ENCODE peak calls at places on chromosomes 11 and 22, in eight cellular contexts. M, B, E, H, A, L, F and J are unnamed samples.

GRCh38 chr22:26711205-26711958 is 54.0 kb downstream of the MIAT start:
- DNase-seq in M (no peak), B (no peak), E (no peak), H (no peak), A (no peak), L (no peak), F (peak), J (no peak)

GRCh38 chr22:38737302-38738060 is 18.3 kb downstream of the SUN2 start:
- DNase-seq in M (no peak), B (no peak), E (no peak), H (no peak), A (no peak), L (peak), F (no peak), J (no peak)

GRCh38 chr11:3671334-3672254 is at the start of gene CHRNA10:
- DNase-seq in M (no peak), B (no peak), E (no peak), H (no peak), A (no peak), L (no peak), F (no peak), J (no peak)

GRCh38 chr11:113386866-113387265 is 713 bp upstream of the ANKK1 start:
- DNase-seq in M (no peak), B (peak), E (no peak), H (no peak), A (no peak), L (no peak), F (no peak), J (no peak)

GRCh38 chr11:46352063-46352841 is 5.0 kb downstream of the DGKZ start:
- DNase-seq in M (peak), B (no peak), E (peak), H (peak), A (peak), L (peak), F (peak), J (no peak)

GRCh38 chr11:44964526-44965209 is 14.0 kb upstream of the TP53I11 start:
- DNase-seq in M (no peak), B (no peak), E (no peak), H (no peak), A (no peak), L (no peak), F (no peak), J (no peak)

GRCh38 chr11:47523491-47524199 is 29.3 kb downstream of the CELF1 start:
- DNase-seq in M (no peak), B (peak), E (no peak), H (no peak), A (peak), L (no peak), F (peak), J (peak)

GRCh38 chr11:44740967-44741366 is 14.2 kb downstream of the TSPAN18 start:
- DNase-seq in M (no peak), B (no peak), E (no peak), H (peak), A (no peak), L (no peak), F (no peak), J (no peak)

GRCh38 chr11:61690706-61691377 is 10.7 kb downstream of the DAGLA start:
- DNase-seq in M (no peak), B (no peak), E (no peak), H (no peak), A (no peak), L (no peak), F (no peak), J (no peak)

GRCh38 chr11:21460082-21460481 is 732.8 kb upstream of the ANO5 start:
- DNase-seq in M (no peak), B (no peak), E (no peak), H (no peak), A (no peak), L (no peak), F (no peak), J (no peak)
- H3K27ac ChIP-seq in M (no peak), B (no peak), E (no peak), H (no peak), A (no peak), L (no peak), F (no peak), J (no peak)

GRCh38 chr11:19738124-19738523 is 25.5 kb downstream of the NAV2 start:
- DNase-seq in M (no peak), B (no peak), E (no peak), H (no peak), A (no peak), L (no peak), F (no peak), J (no peak)
- H3K27ac ChIP-seq in M (no peak), B (peak), E (no peak), H (no peak), A (no peak), L (no peak), F (no peak), J (no peak)

DNA sequence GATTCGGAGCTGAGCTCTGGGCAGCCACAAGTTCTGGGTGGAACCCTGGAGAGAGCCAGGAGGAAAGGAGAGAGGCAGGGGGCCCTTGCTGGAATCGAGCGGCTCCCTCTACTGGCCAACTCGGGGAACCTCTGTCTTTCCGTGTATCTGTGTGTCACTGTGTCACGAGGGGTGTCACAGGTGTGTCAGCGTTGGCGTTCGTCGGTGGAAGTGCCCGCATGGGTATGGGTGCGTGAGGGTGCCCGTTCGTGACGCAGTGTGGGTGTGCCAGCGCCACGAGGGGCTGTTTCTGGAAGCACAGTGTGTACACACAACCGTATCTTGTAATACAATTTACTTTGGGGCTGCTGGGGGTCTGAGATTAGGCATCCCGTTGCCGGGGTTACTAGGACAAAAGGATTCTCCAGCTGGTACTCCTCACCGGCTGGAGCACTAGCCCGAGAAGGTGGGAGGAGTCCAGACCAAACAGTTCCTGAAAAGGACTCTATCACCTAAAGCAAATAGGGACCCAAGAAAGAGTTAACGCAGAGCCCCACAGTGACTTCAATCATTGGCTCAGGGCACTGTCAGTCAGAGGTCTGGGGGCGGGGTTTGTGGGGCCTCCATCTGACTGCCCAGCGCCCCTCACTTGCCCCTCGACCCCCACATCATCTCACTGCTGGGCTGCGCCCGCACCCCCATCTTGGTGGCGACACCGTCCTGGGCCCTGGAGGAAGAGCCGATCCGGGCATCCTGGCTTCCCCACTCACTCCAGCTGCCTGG is 2.6 kb upstream of the BCL9L start:
- DNase-seq in M (peak), B (peak), E (peak), H (peak), A (peak), L (peak), F (peak), J (peak)
- H3K27ac ChIP-seq in M (peak), B (peak), E (peak), H (peak), A (peak), L (peak), F (peak), J (peak)

GRCh38 chr11:123185326-123185725 is 9.7 kb downstream of the CLMP start:
- DNase-seq in M (no peak), B (no peak), E (no peak), H (peak), A (no peak), L (no peak), F (no peak), J (no peak)
- H3K27ac ChIP-seq in M (no peak), B (no peak), E (no peak), H (no peak), A (no peak), L (no peak), F (no peak), J (no peak)

GRCh38 chr11:105073486-105074200 is 28.5 kb upstream of the CARD16 start:
- DNase-seq in M (no peak), B (no peak), E (no peak), H (no peak), A (no peak), L (no peak), F (no peak), J (no peak)
- H3K27ac ChIP-seq in M (no peak), B (no peak), E (no peak), H (no peak), A (no peak), L (no peak), F (no peak), J (no peak)

DNA sequence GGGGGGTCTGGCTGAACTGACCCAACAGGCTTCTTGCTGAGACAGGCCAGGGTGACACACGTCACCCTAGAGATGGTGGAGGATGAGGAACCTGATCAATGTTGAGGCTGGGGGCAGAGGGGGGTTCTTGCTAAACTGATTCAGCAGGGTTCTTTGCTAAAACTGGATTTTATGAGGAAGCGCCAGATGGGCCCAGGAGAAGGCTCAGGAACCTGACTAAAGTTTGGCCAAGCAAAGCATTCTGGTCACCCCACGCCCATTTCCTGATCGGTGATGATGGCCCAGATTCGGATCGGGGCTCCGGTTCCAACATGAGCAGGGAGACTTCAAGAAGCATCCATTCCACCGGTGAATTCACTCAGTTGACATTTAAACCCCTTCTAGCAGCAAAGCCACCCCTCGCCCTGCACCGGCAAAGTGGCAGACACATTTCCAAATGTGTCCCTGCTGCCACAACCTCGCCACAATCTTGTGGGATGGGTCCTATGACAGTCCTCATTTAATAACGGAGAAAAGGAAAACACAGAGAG is 34.2 kb upstream of the SLC22A12 start:
- DNase-seq in M (no peak), B (no peak), E (no peak), H (no peak), A (peak), L (no peak), F (no peak), J (no peak)
- H3K27ac ChIP-seq in M (no peak), B (no peak), E (no peak), H (no peak), A (no peak), L (no peak), F (no peak), J (no peak)

DNA sequence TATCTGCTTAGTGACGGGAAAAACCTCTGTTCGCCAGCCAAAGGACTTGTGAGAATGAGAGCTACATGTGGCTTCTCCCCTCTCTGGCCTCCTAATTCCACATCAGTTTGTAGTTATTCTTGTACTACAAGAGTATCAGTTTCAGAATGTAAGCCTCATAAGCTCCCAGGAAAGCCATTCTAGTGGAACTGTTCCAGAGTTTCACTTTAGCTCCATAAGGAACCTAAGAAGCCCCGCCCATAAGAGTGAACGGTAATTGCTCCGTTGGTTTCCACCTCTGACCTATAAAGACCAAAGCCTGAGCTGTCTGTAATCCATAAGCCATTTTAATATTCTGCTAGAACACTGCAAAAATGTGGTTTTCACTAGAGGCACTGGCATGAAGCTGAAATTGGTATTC is 53.0 kb downstream of the SIK3 start:
- DNase-seq in M (no peak), B (no peak), E (no peak), H (no peak), A (no peak), L (no peak), F (peak), J (no peak)
- H3K27ac ChIP-seq in M (no peak), B (no peak), E (no peak), H (no peak), A (no peak), L (no peak), F (no peak), J (no peak)